ENCODE peak calls at places on chromosomes 6 and 20, in eight cellular contexts. One of them, this sample, is unnamed.

GRCh38 chr6:75412937-75413662 is 80.5 kb downstream of the FILIP1 start:
- ATAC-seq in gastroesophageal sphincter: no peak
- ATAC-seq in left colon: no peak
- ATAC-seq in right cardiac atrium: no peak
- ATAC-seq in left cardiac atrium: no peak
- ATAC-seq in heart right ventricle: no peak
- ATAC-seq in naive thymus-derived CD4-positive, alpha-beta T cell: no peak
- ATAC-seq in esophagus mucosa: no peak
- ATAC-seq in this sample: no peak

GRCh38 chr6:26003102-26003694 is 40.6 kb downstream of the TRIM38 start:
- ATAC-seq in left colon: peak; percentile 67
- ATAC-seq in right cardiac atrium: peak; percentile 71
- ATAC-seq in esophagus mucosa: peak; percentile 27
- ATAC-seq in heart right ventricle: peak; percentile 46
- ATAC-seq in naive thymus-derived CD4-positive, alpha-beta T cell: peak; percentile 63
- ATAC-seq in left cardiac atrium: peak; percentile 62
- ATAC-seq in gastroesophageal sphincter: peak; percentile 65
- ATAC-seq in this sample: peak; percentile 84

GRCh38 chr6:98847767-98848538 is 13.6 kb downstream of the POU3F2 start:
- ATAC-seq in left cardiac atrium: peak; percentile 66
- ATAC-seq in gastroesophageal sphincter: peak; percentile 28
- ATAC-seq in naive thymus-derived CD4-positive, alpha-beta T cell: peak; percentile 10
- ATAC-seq in heart right ventricle: peak; percentile 62
- ATAC-seq in right cardiac atrium: peak; percentile 63
- ATAC-seq in esophagus mucosa: peak; percentile 22
- ATAC-seq in left colon: peak; percentile 46
- ATAC-seq in this sample: no peak

GRCh38 chr6:31712296-31712695 is 2.9 kb upstream of the LY6G6D start:
- ATAC-seq in gastroesophageal sphincter: no peak
- ATAC-seq in left colon: peak; percentile 59
- ATAC-seq in esophagus mucosa: peak; percentile 81
- ATAC-seq in left cardiac atrium: peak; percentile 44
- ATAC-seq in right cardiac atrium: peak; percentile 26
- ATAC-seq in heart right ventricle: peak; percentile 73
- ATAC-seq in naive thymus-derived CD4-positive, alpha-beta T cell: peak; percentile 84
- ATAC-seq in this sample: peak; percentile 77

GRCh38 chr20:63890616-63891015 is 4.3 kb upstream of the DNAJC5 start:
- ATAC-seq in naive thymus-derived CD4-positive, alpha-beta T cell: no peak
- ATAC-seq in gastroesophageal sphincter: no peak
- ATAC-seq in right cardiac atrium: no peak
- ATAC-seq in left colon: no peak
- ATAC-seq in heart right ventricle: no peak
- ATAC-seq in left cardiac atrium: no peak
- ATAC-seq in esophagus mucosa: no peak
- ATAC-seq in this sample: no peak

GRCh38 chr20:37697314-37697713 is 3.5 kb downstream of the CTNNBL1 start:
- ATAC-seq in naive thymus-derived CD4-positive, alpha-beta T cell: peak; percentile 32
- ATAC-seq in left colon: no peak
- ATAC-seq in esophagus mucosa: no peak
- ATAC-seq in gastroesophageal sphincter: no peak
- ATAC-seq in right cardiac atrium: no peak
- ATAC-seq in heart right ventricle: no peak
- ATAC-seq in left cardiac atrium: no peak
- ATAC-seq in this sample: no peak

GRCh38 chr6:142207265-142207877 is 60.3 kb downstream of the VTA1 start:
- ATAC-seq in esophagus mucosa: peak; percentile 78
- ATAC-seq in naive thymus-derived CD4-positive, alpha-beta T cell: peak; percentile 63
- ATAC-seq in left colon: peak; percentile 81
- ATAC-seq in left cardiac atrium: peak; percentile 68
- ATAC-seq in heart right ventricle: peak; percentile 70
- ATAC-seq in gastroesophageal sphincter: no peak
- ATAC-seq in right cardiac atrium: peak; percentile 83
- ATAC-seq in this sample: peak; percentile 84

GRCh38 chr6:53837875-53838806 is 43.3 kb downstream of the LRRC1 start:
- ATAC-seq in heart right ventricle: peak; percentile 90
- ATAC-seq in right cardiac atrium: peak; percentile 59
- ATAC-seq in left cardiac atrium: peak; percentile 52
- ATAC-seq in left colon: peak; percentile 70
- ATAC-seq in gastroesophageal sphincter: no peak
- ATAC-seq in naive thymus-derived CD4-positive, alpha-beta T cell: no peak
- ATAC-seq in esophagus mucosa: peak; percentile 55
- ATAC-seq in this sample: no peak

GRCh38 chr6:129007819-129008218 is 124.9 kb downstream of the LAMA2 start:
- ATAC-seq in heart right ventricle: no peak
- ATAC-seq in left cardiac atrium: no peak
- ATAC-seq in naive thymus-derived CD4-positive, alpha-beta T cell: no peak
- ATAC-seq in esophagus mucosa: no peak
- ATAC-seq in left colon: no peak
- ATAC-seq in right cardiac atrium: no peak
- ATAC-seq in gastroesophageal sphincter: no peak
- ATAC-seq in this sample: no peak

GRCh38 chr20:35339007-35339406 is 46.8 kb upstream of the FAM83C start:
- ATAC-seq in right cardiac atrium: no peak
- ATAC-seq in naive thymus-derived CD4-positive, alpha-beta T cell: no peak
- ATAC-seq in gastroesophageal sphincter: peak; percentile 34
- ATAC-seq in esophagus mucosa: no peak
- ATAC-seq in left cardiac atrium: peak; percentile 37
- ATAC-seq in left colon: no peak
- ATAC-seq in heart right ventricle: no peak
- ATAC-seq in this sample: peak; percentile 95

GRCh38 chr20:11822116-11822794 is 95.4 kb upstream of the BTBD3 start:
- ATAC-seq in naive thymus-derived CD4-positive, alpha-beta T cell: no peak
- ATAC-seq in esophagus mucosa: no peak
- ATAC-seq in gastroesophageal sphincter: no peak
- ATAC-seq in heart right ventricle: no peak
- ATAC-seq in right cardiac atrium: no peak
- ATAC-seq in left colon: no peak
- ATAC-seq in left cardiac atrium: no peak
- ATAC-seq in this sample: no peak

GRCh38 chr6:40210628-40211056 is 276.4 kb upstream of the MOCS1 start:
- ATAC-seq in esophagus mucosa: no peak
- ATAC-seq in gastroesophageal sphincter: no peak
- ATAC-seq in right cardiac atrium: no peak
- ATAC-seq in left cardiac atrium: no peak
- ATAC-seq in heart right ventricle: peak; percentile 72
- ATAC-seq in naive thymus-derived CD4-positive, alpha-beta T cell: no peak
- ATAC-seq in left colon: peak; percentile 56
- ATAC-seq in this sample: no peak

GRCh38 chr6:166726193-166726592 is 99.1 kb upstream of the RPS6KA2 start:
- ATAC-seq in heart right ventricle: no peak
- ATAC-seq in esophagus mucosa: no peak
- ATAC-seq in right cardiac atrium: no peak
- ATAC-seq in naive thymus-derived CD4-positive, alpha-beta T cell: no peak
- ATAC-seq in gastroesophageal sphincter: no peak
- ATAC-seq in left colon: no peak
- ATAC-seq in left cardiac atrium: no peak
- ATAC-seq in this sample: no peak

GRCh38 chr6:157911786-157912185 is 69.9 kb upstream of the SYNJ2 start:
- ATAC-seq in esophagus mucosa: no peak
- ATAC-seq in gastroesophageal sphincter: no peak
- ATAC-seq in left colon: no peak
- ATAC-seq in left cardiac atrium: no peak
- ATAC-seq in heart right ventricle: no peak
- ATAC-seq in naive thymus-derived CD4-positive, alpha-beta T cell: no peak
- ATAC-seq in right cardiac atrium: no peak
- ATAC-seq in this sample: peak; percentile 48

GRCh38 chr6:130975325-130975724 is 87.7 kb downstream of the EPB41L2 start:
- ATAC-seq in naive thymus-derived CD4-positive, alpha-beta T cell: no peak
- ATAC-seq in left colon: no peak
- ATAC-seq in heart right ventricle: no peak
- ATAC-seq in left cardiac atrium: no peak
- ATAC-seq in esophagus mucosa: no peak
- ATAC-seq in gastroesophageal sphincter: no peak
- ATAC-seq in right cardiac atrium: no peak
- ATAC-seq in this sample: no peak

GRCh38 chr6:32204268-32204715 is 11.8 kb upstream of the GPSM3 start:
- ATAC-seq in naive thymus-derived CD4-positive, alpha-beta T cell: no peak
- ATAC-seq in right cardiac atrium: no peak
- ATAC-seq in heart right ventricle: no peak
- ATAC-seq in gastroesophageal sphincter: no peak
- ATAC-seq in left colon: no peak
- ATAC-seq in left cardiac atrium: no peak
- ATAC-seq in esophagus mucosa: peak; percentile 9
- ATAC-seq in this sample: no peak

GRCh38 chr20:38221041-38221589 is 39.4 kb downstream of the KIAA1755 start:
- ATAC-seq in left cardiac atrium: peak; percentile 46
- ATAC-seq in esophagus mucosa: peak; percentile 55
- ATAC-seq in naive thymus-derived CD4-positive, alpha-beta T cell: peak; percentile 81
- ATAC-seq in right cardiac atrium: peak; percentile 68
- ATAC-seq in heart right ventricle: peak; percentile 64
- ATAC-seq in left colon: peak; percentile 77
- ATAC-seq in gastroesophageal sphincter: peak; percentile 49
- ATAC-seq in this sample: peak; percentile 61

This sample was measured in SK-N-SH treated with all-trans-retinoic acid at 6 μM for 48 hours.